ENCODE peak calls at places on chromosomes 13 and 19, in nine cellular contexts. X is nephron progenitor cell; E is stimulated activated CD8-positive, alpha-beta memory T cell treated with anti-CD3 and anti-CD28 coated beads, Interleukin-12 subunit alpha, Interleukin-12 subunit beta, amount 100 ng/mL, for 1 hour; Z is SW 1271; N is germinal center; Q is OCI-LY7; I is H9; O is non-pigmented ciliary epithelial cell; C is heart right ventricle. P is an unnamed sample.

GRCh38 chr19:2782357-2782935 is 627 bp downstream of the SGTA start:
- DNase-seq in X (no peak), E (no peak), Z (no peak), N (no peak), Q (no peak), I (no peak), O (no peak), C (no peak), P (no peak)

GRCh38 chr19:54339646-54340358 is 840 bp upstream of the LILRA4 start:
- DNase-seq in X (no peak), E (no peak), Z (no peak), N (peak), Q (no peak), I (no peak), O (no peak), C (no peak), P (peak)

GRCh38 chr19:4586691-4587090 is 27.2 kb upstream of the SEMA6B start:
- DNase-seq in X (no peak), E (no peak), Z (no peak), N (no peak), Q (no peak), I (no peak), O (no peak), C (no peak), P (no peak)

GRCh38 chr13:59422646-59423045 is 741.1 kb downstream of the DIAPH3 start:
- DNase-seq in X (no peak), E (no peak), Z (no peak), N (no peak), Q (no peak), I (peak), O (no peak), C (no peak), P (no peak)

GRCh38 chr13:25886438-25887214 is 165.2 kb downstream of the SHISA2 start:
- DNase-seq in X (no peak), E (no peak), Z (no peak), N (no peak), Q (no peak), I (no peak), O (peak), C (no peak), P (no peak)

GRCh38 chr13:101942038-101942437 is 459.8 kb downstream of the FGF14 start:
- DNase-seq in X (peak), E (no peak), Z (peak), N (no peak), Q (peak), I (no peak), O (no peak), C (peak), P (peak)

GRCh38 chr13:21871302-21871862 is 200.5 kb downstream of the FGF9 start:
- DNase-seq in X (no peak), E (no peak), Z (no peak), N (no peak), Q (no peak), I (no peak), O (no peak), C (no peak), P (no peak)

GRCh38 chr13:48906200-48906599 is 69.5 kb upstream of the FNDC3A start:
- DNase-seq in X (no peak), E (no peak), Z (no peak), N (no peak), Q (no peak), I (no peak), O (no peak), C (no peak), P (no peak)

GRCh38 chr13:24557121-24557520 is 44.5 kb upstream of the PARP4 start:
- DNase-seq in X (no peak), E (no peak), Z (no peak), N (no peak), Q (peak), I (no peak), O (no peak), C (no peak), P (no peak)

GRCh38 chr13:38883783-38884182 is 106.8 kb downstream of the STOML3 start:
- DNase-seq in X (no peak), E (no peak), Z (no peak), N (no peak), Q (no peak), I (no peak), O (no peak), C (no peak), P (no peak)

GRCh38 chr13:111639994-111640393 is 319.6 kb downstream of the TEX29 start:
- DNase-seq in X (no peak), E (no peak), Z (no peak), N (no peak), Q (no peak), I (peak), O (no peak), C (no peak), P (no peak)

GRCh38 chr19:6690160-6690885 is 20.4 kb upstream of the TNFSF14 start:
- DNase-seq in X (no peak), E (no peak), Z (no peak), N (no peak), Q (no peak), I (no peak), O (no peak), C (no peak), P (no peak)

GRCh38 chr19:6752257-6753177 is 13.0 kb downstream of the TRIP10 start:
- DNase-seq in X (peak), E (no peak), Z (no peak), N (no peak), Q (no peak), I (peak), O (no peak), C (no peak), P (no peak)

GRCh38 chr19:41575998-41576397 is at the start of gene CEACAM21:
- DNase-seq in X (no peak), E (no peak), Z (no peak), N (peak), Q (peak), I (no peak), O (no peak), C (peak), P (peak)

GRCh38 chr13:28532226-28533048 is 37.5 kb upstream of the FLT1 start:
- DNase-seq in X (peak), E (no peak), Z (no peak), N (no peak), Q (no peak), I (peak), O (no peak), C (peak), P (no peak)

GRCh38 chr13:110629735-110630134 is 14.4 kb downstream of the NAXD start:
- DNase-seq in X (no peak), E (no peak), Z (no peak), N (no peak), Q (no peak), I (no peak), O (no peak), C (no peak), P (no peak)

GRCh38 chr19:5218255-5218855 is 122.3 kb downstream of the PTPRS start:
- DNase-seq in X (no peak), E (no peak), Z (no peak), N (no peak), Q (no peak), I (no peak), O (no peak), C (no peak), P (no peak)

GRCh38 chr13:113623491-113624234 is 34.3 kb downstream of the ATP4B start:
- DNase-seq in X (no peak), E (no peak), Z (no peak), N (no peak), Q (no peak), I (no peak), O (no peak), C (no peak), P (no peak)

GRCh38 chr19:38294090-38294489 is 10.0 kb upstream of the C19orf33 start:
- DNase-seq in X (no peak), E (no peak), Z (no peak), N (no peak), Q (no peak), I (no peak), O (no peak), C (no peak), P (no peak)

GRCh38 chr13:20431687-20432384 is 93.8 kb downstream of the CRYL1 start:
- DNase-seq in X (no peak), E (no peak), Z (no peak), N (no peak), Q (no peak), I (no peak), O (no peak), C (no peak), P (no peak)

GRCh38 chr19:46529622-46530451 is 34.2 kb upstream of the PNMA8B start:
- DNase-seq in X (peak), E (peak), Z (peak), N (peak), Q (peak), I (peak), O (no peak), C (peak), P (peak)

GRCh38 chr19:36136975-36137686 is 2.7 kb upstream of the CAPNS1 start:
- DNase-seq in X (no peak), E (no peak), Z (peak), N (no peak), Q (no peak), I (no peak), O (no peak), C (peak), P (peak)

GRCh38 chr13:113990321-113990837 is 16.5 kb upstream of the C13orf46 start:
- DNase-seq in X (no peak), E (no peak), Z (no peak), N (no peak), Q (no peak), I (no peak), O (no peak), C (no peak), P (no peak)

GRCh38 chr19:55667006-55667381 is 8.0 kb upstream of the EPN1 start:
- DNase-seq in X (no peak), E (no peak), Z (no peak), N (no peak), Q (no peak), I (no peak), O (no peak), C (no peak), P (no peak)

GRCh38 chr19:35592226-35592625 is 6.3 kb downstream of the PMIS2 start:
- DNase-seq in X (peak), E (no peak), Z (peak), N (peak), Q (peak), I (peak), O (no peak), C (no peak), P (peak)

GRCh38 chr13:61162636-61163035 is 253.0 kb downstream of the PCDH20 start:
- DNase-seq in X (no peak), E (no peak), Z (no peak), N (no peak), Q (no peak), I (no peak), O (no peak), C (no peak), P (no peak)

GRCh38 chr19:14761607-14762006 is 16.8 kb downstream of the ADGRE2 start:
- DNase-seq in X (no peak), E (no peak), Z (no peak), N (no peak), Q (no peak), I (no peak), O (no peak), C (no peak), P (no peak)

GRCh38 chr19:23766951-23767350 is 8.3 kb upstream of the ZNF681 start:
- DNase-seq in X (no peak), E (no peak), Z (no peak), N (no peak), Q (no peak), I (no peak), O (no peak), C (no peak), P (no peak)

GRCh38 chr13:35475131-35475959 is 1.1 kb downstream of the MAB21L1 start:
- DNase-seq in X (peak), E (no peak), Z (no peak), N (no peak), Q (no peak), I (peak), O (no peak), C (peak), P (peak)

GRCh38 chr19:54203151-54203611 is 2.5 kb downstream of the RPS9 start:
- DNase-seq in X (no peak), E (no peak), Z (no peak), N (no peak), Q (peak), I (no peak), O (no peak), C (no peak), P (no peak)

GRCh38 chr13:98508280-98509074 is 68.4 kb downstream of the STK24 start:
- DNase-seq in X (no peak), E (no peak), Z (peak), N (no peak), Q (no peak), I (no peak), O (peak), C (no peak), P (no peak)

GRCh38 chr13:101949681-101950080 is 452.2 kb downstream of the FGF14 start:
- DNase-seq in X (no peak), E (no peak), Z (no peak), N (no peak), Q (no peak), I (no peak), O (no peak), C (no peak), P (no peak)

GRCh38 chr13:111337741-111338140 is 17.3 kb downstream of the TEX29 start:
- DNase-seq in X (no peak), E (no peak), Z (no peak), N (no peak), Q (no peak), I (peak), O (no peak), C (peak), P (no peak)

GRCh38 chr19:10776900-10777650 is 58.9 kb downstream of the TMED1 start:
- DNase-seq in X (no peak), E (no peak), Z (no peak), N (peak), Q (peak), I (no peak), O (no peak), C (no peak), P (no peak)

P was measured in Karpas-422.